ENCODE peak calls at places on chromosomes 11 and 22, in four cellular contexts. S, H, W and D are unnamed samples.

GRCh38 chr11:110367571-110367970 is 62.2 kb upstream of the FDX1 start:
- DNase-seq in S (no peak), H (no peak), W (no peak), D (no peak)

GRCh38 chr11:43797337-43797736 is 83.3 kb upstream of the ALKBH3 start:
- DNase-seq in S (no peak), H (no peak), W (no peak), D (no peak)

GRCh38 chr11:77590194-77590591 is 440 bp downstream of the AQP11 start:
- DNase-seq in S (peak), H (peak), W (no peak), D (peak)

GRCh38 chr11:133215529-133216230 is 316.6 kb downstream of the OPCML start:
- DNase-seq in S (no peak), H (no peak), W (no peak), D (no peak)

GRCh38 chr11:130829801-130830562 is 86.3 kb downstream of the SNX19 start:
- DNase-seq in S (no peak), H (no peak), W (no peak), D (no peak)

GRCh38 chr11:48210052-48210451 is 6.6 kb upstream of the OR4B1 start:
- DNase-seq in S (no peak), H (peak), W (peak), D (peak)

GRCh38 chr11:29336727-29337212 is 680.1 kb downstream of the KCNA4 start:
- DNase-seq in S (no peak), H (no peak), W (no peak), D (no peak)

GRCh38 chr11:76640540-76640939 is 30.0 kb downstream of the LRRC32 start:
- DNase-seq in S (no peak), H (no peak), W (no peak), D (no peak)

DNA sequence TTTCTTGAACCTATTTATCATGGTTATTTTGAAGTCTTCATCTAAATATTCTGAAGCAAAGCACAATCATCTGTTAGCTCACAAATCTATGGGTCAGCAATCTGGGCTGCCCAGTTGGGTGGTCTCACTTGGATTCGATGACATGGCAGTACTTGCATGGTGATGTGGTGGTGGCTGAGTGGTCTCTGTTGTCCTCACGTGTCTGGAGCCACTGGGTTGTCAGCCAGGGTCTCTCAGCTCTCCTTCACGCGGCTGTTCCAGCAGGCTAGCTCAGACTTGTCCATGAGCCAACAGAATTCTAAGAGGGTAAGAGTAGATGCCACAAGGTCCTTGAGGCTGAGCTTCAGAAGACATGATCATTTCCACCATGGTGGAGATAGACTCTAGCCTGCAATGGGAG is 66.4 kb upstream of the KCNQ1OT1 start:
- DNase-seq in S (no peak), H (no peak), W (no peak), D (no peak)
- TF ChIP-seq JUN in S (no peak), H (no peak), W (no peak), D (no peak)

GRCh38 chr22:46815896-46816721 is 53.7 kb downstream of the TBC1D22A start:
- DNase-seq in S (no peak), H (no peak), W (peak), D (peak)
- TF ChIP-seq ESRRA in S (no peak), H (no peak), W (no peak), D (no peak)

GRCh38 chr11:119092880-119093665 is 8.4 kb downstream of the HMBS start:
- DNase-seq in S (no peak), H (no peak), W (peak), D (peak)
- TF ChIP-seq JUN in S (no peak), H (no peak), W (no peak), D (no peak)

DNA sequence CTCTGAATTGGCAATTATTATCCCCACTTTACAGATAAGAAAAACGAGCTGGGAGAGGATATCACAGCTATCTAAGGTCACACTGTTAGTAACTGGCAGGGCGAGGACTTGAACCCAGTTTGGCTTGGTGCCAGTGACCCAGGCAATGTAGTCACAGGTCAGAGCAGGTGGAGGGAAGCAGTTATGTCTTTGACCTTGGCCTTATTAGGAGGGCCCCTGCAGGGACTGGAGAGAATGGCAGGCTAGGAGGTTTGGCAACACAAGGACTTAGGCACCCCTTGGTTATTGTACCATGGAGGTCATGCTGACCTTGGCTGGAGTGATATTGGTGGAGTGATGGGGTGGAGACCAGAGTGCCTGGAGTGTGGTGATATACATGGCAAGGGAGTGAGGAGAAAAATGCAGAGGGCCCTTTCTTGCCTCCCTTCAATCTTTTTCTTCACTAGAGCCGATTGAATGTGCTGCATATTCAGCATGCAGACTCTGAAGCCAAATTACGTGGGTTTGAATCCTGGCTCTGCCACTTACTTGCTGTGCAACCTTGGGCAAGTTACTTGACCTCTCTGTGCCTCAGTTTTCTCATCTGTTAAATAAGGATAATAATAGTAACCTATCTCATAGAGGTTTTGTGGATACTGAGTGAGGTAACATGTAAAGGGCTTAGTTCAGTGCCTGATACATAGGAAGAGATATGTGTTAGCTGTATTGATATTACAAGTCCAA is 92.7 kb upstream of the TBCEL start:
- DNase-seq in S (no peak), H (peak), W (no peak), D (peak)
- TF ChIP-seq ESRRA in S (peak), H (no peak), W (no peak), D (peak)